ENCODE peak calls at places on chromosomes 4 and X, in ten cellular contexts. One of them, this sample, is unnamed.

GRCh38 chr4:155751569-155751968 is 7.3 kb upstream of the GUCY1B1 start:
- DNase-seq in K562: no peak
- DNase-seq in breast epithelium: no peak
- DNase-seq in transverse colon: no peak
- DNase-seq in GM12891: no peak
- DNase-seq in GM12878: no peak
- DNase-seq in GM12892: no peak
- DNase-seq in endothelial cell of umbilical vein: no peak
- DNase-seq in H1: no peak
- DNase-seq in spleen: no peak
- DNase-seq in this sample: no peak

GRCh38 chrX:71292669-71293379 is 8.7 kb upstream of the ITGB1BP2 start:
- DNase-seq in K562: no peak
- DNase-seq in breast epithelium: no peak
- DNase-seq in transverse colon: no peak
- DNase-seq in GM12891: no peak
- DNase-seq in GM12878: no peak
- DNase-seq in GM12892: no peak
- DNase-seq in endothelial cell of umbilical vein: no peak
- DNase-seq in H1: no peak
- DNase-seq in spleen: no peak
- DNase-seq in this sample: no peak

GRCh38 chr4:40395908-40396806 is 61.0 kb downstream of the CHRNA9 start:
- DNase-seq in K562: no peak
- DNase-seq in breast epithelium: peak
- DNase-seq in transverse colon: peak
- DNase-seq in GM12891: no peak
- DNase-seq in GM12878: no peak
- DNase-seq in GM12892: no peak
- DNase-seq in endothelial cell of umbilical vein: no peak
- DNase-seq in H1: no peak
- DNase-seq in spleen: no peak
- DNase-seq in this sample: peak

GRCh38 chr4:87363552-87363951 is 27.4 kb downstream of the HSD17B11 start:
- DNase-seq in K562: no peak
- DNase-seq in breast epithelium: no peak
- DNase-seq in transverse colon: no peak
- DNase-seq in GM12891: no peak
- DNase-seq in GM12878: no peak
- DNase-seq in GM12892: no peak
- DNase-seq in endothelial cell of umbilical vein: no peak
- DNase-seq in H1: no peak
- DNase-seq in spleen: no peak
- DNase-seq in this sample: no peak

GRCh38 chrX:123959281-123960063 is 2.0 kb upstream of the STAG2 start:
- DNase-seq in K562: peak
- DNase-seq in breast epithelium: peak
- DNase-seq in transverse colon: peak
- DNase-seq in GM12891: no peak
- DNase-seq in GM12878: no peak
- DNase-seq in GM12892: peak
- DNase-seq in endothelial cell of umbilical vein: peak
- DNase-seq in H1: no peak
- DNase-seq in spleen: peak
- DNase-seq in this sample: peak

GRCh38 chr4:87270144-87270543 is 49.7 kb upstream of the KLHL8 start:
- DNase-seq in K562: peak
- DNase-seq in breast epithelium: no peak
- DNase-seq in transverse colon: no peak
- DNase-seq in GM12891: no peak
- DNase-seq in GM12878: no peak
- DNase-seq in GM12892: no peak
- DNase-seq in endothelial cell of umbilical vein: peak
- DNase-seq in H1: peak
- DNase-seq in spleen: no peak
- DNase-seq in this sample: peak

GRCh38 chrX:122475306-122475705 is 708.8 kb upstream of the GRIA3 start:
- DNase-seq in K562: no peak
- DNase-seq in breast epithelium: no peak
- DNase-seq in transverse colon: no peak
- DNase-seq in GM12891: no peak
- DNase-seq in GM12878: no peak
- DNase-seq in GM12892: no peak
- DNase-seq in endothelial cell of umbilical vein: no peak
- DNase-seq in H1: no peak
- DNase-seq in spleen: no peak
- DNase-seq in this sample: no peak

GRCh38 chrX:19564606-19565005 is 49.3 kb upstream of the MAP3K15 start:
- DNase-seq in K562: no peak
- DNase-seq in breast epithelium: no peak
- DNase-seq in transverse colon: no peak
- DNase-seq in GM12891: no peak
- DNase-seq in GM12878: no peak
- DNase-seq in GM12892: no peak
- DNase-seq in endothelial cell of umbilical vein: no peak
- DNase-seq in H1: no peak
- DNase-seq in spleen: no peak
- DNase-seq in this sample: no peak

DNA sequence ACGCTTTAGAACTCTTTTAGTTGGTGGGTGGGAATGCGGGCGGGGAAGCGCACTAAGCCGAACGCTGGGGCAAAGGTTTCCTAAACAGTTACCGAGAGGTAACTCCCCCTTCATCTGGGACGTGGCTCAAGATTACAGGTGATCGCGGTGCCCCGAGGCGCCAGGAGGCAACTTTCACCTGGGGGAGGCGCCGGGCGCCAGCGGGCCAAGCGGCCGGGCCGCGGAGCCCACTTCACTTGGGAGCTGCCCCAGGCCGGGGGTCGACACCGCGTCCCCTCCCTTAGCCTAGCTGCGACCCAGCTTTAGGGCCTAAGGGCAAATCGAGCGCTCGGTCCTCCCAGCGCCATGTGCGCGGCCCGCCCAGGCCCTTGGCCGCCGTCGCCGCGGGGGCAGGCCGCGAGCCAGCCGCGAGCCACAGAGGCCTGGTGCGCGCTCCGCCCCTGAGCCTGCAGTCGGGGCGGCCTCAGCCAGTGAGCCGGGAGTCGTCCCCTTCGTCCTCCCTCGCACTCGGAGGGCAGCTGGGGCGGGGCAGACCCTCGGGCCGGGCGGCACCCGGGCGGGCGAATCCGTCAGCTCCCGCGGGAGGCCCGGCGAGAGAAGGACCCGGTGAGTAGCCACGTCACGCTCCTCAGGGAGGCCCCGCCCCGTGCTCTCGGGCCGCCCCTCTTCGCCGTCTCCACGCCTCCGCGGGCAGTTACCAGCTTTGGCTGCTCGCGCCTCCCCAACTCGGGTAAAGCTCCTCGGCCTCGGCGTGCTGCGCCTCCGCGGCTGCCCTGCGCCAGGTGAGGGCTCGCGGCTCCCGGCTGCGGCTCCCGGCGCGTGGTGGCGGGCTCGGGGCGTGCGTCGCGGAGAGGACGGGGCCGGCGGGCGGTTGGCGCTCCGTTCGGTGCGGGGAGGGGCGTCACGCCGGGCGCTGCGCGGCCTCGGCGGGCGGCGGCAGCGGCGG is at the start of gene LARP1B:
- DNase-seq in K562: peak
- DNase-seq in breast epithelium: peak
- DNase-seq in transverse colon: peak
- DNase-seq in GM12891: peak
- DNase-seq in GM12878: peak
- DNase-seq in GM12892: peak
- DNase-seq in endothelial cell of umbilical vein: peak
- DNase-seq in H1: peak
- DNase-seq in spleen: peak
- DNase-seq in this sample: peak
- TF ChIP-seq POLR2A in K562: peak
- TF ChIP-seq POLR2A in breast epithelium: peak
- TF ChIP-seq POLR2A in transverse colon: peak
- TF ChIP-seq POLR2A in GM12891: peak
- TF ChIP-seq POLR2A in GM12878: peak
- TF ChIP-seq POLR2A in GM12892: peak
- TF ChIP-seq POLR2A in endothelial cell of umbilical vein: peak
- TF ChIP-seq POLR2A in H1: peak
- TF ChIP-seq POLR2A in spleen: peak
- TF ChIP-seq POLR2A in this sample: peak

DNA sequence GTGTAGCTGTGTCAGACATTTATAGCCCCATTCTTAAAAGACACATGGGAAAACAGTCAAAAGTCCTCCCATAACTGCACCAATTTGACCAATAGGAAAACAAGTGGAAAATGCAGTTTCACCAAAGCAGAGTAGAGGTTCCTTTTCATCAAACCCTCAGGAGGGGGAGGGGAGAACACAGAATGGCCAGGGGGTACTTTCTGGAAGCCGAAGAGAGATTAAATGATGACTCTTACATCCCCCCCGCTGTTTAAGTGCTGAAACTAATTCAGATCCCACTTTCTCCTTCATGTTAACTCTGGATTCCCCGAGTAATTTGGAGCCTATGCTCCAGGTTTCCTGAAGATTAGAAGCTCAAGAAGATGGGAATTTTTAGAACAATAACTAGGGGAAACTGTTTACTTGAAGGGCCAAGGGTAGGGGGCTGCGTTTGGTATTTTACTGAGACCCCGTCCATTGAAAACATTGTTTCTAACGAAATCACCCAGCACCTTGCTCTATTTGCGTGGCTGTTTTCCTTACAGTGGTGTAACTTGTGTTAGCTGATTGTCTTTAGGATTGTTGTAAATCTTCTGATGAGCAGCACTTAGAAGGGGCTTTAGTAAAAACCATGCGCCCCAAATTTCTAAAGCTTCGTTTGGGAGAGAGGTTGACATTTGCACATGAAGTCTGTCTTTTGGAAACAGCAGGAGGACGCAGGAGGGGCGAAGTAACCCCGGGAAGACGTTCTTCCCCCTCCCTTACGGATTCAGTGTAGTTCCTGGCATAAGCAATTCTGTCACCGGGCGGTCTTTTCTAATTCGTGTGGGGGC is 2.2 kb upstream of the LEF1 start:
- DNase-seq in K562: peak
- DNase-seq in breast epithelium: no peak
- DNase-seq in transverse colon: no peak
- DNase-seq in GM12891: no peak
- DNase-seq in GM12878: no peak
- DNase-seq in GM12892: no peak
- DNase-seq in endothelial cell of umbilical vein: peak
- DNase-seq in H1: no peak
- DNase-seq in spleen: no peak
- DNase-seq in this sample: no peak
- TF ChIP-seq POLR2AphosphoS5 in K562: no peak
- TF ChIP-seq POLR2AphosphoS5 in breast epithelium: no peak
- TF ChIP-seq POLR2AphosphoS5 in transverse colon: no peak
- TF ChIP-seq POLR2AphosphoS5 in GM12891: no peak
- TF ChIP-seq POLR2AphosphoS5 in GM12878: no peak
- TF ChIP-seq POLR2AphosphoS5 in GM12892: no peak
- TF ChIP-seq POLR2AphosphoS5 in endothelial cell of umbilical vein: no peak
- TF ChIP-seq POLR2AphosphoS5 in H1: no peak
- TF ChIP-seq POLR2AphosphoS5 in spleen: no peak
- TF ChIP-seq POLR2AphosphoS5 in this sample: no peak

GRCh38 chr4:76252271-76252653 is 741 bp downstream of the FAM47E start:
- DNase-seq in K562: no peak
- DNase-seq in breast epithelium: no peak
- DNase-seq in transverse colon: no peak
- DNase-seq in GM12891: no peak
- DNase-seq in GM12878: no peak
- DNase-seq in GM12892: no peak
- DNase-seq in endothelial cell of umbilical vein: no peak
- DNase-seq in H1: no peak
- DNase-seq in spleen: no peak
- DNase-seq in this sample: no peak

GRCh38 chr4:76256032-76256431 is 4.5 kb downstream of the FAM47E start:
- DNase-seq in K562: peak
- DNase-seq in breast epithelium: no peak
- DNase-seq in transverse colon: no peak
- DNase-seq in GM12891: no peak
- DNase-seq in GM12878: no peak
- DNase-seq in GM12892: no peak
- DNase-seq in endothelial cell of umbilical vein: no peak
- DNase-seq in H1: no peak
- DNase-seq in spleen: no peak
- DNase-seq in this sample: no peak

GRCh38 chr4:76253511-76253910 is 2.0 kb downstream of the FAM47E start:
- DNase-seq in K562: no peak
- DNase-seq in breast epithelium: no peak
- DNase-seq in transverse colon: no peak
- DNase-seq in GM12891: no peak
- DNase-seq in GM12878: no peak
- DNase-seq in GM12892: no peak
- DNase-seq in endothelial cell of umbilical vein: no peak
- DNase-seq in H1: no peak
- DNase-seq in spleen: no peak
- DNase-seq in this sample: no peak

GRCh38 chr4:76250962-76251361 is 559 bp upstream of the FAM47E start:
- DNase-seq in K562: no peak
- DNase-seq in breast epithelium: no peak
- DNase-seq in transverse colon: no peak
- DNase-seq in GM12891: no peak
- DNase-seq in GM12878: no peak
- DNase-seq in GM12892: no peak
- DNase-seq in endothelial cell of umbilical vein: peak
- DNase-seq in H1: no peak
- DNase-seq in spleen: no peak
- DNase-seq in this sample: no peak

GRCh38 chr4:76251448-76252270 is at the start of gene FAM47E:
- DNase-seq in K562: peak
- DNase-seq in breast epithelium: peak
- DNase-seq in transverse colon: peak
- DNase-seq in GM12891: peak
- DNase-seq in GM12878: no peak
- DNase-seq in GM12892: peak
- DNase-seq in endothelial cell of umbilical vein: peak
- DNase-seq in H1: peak
- DNase-seq in spleen: peak
- DNase-seq in this sample: peak
- TF ChIP-seq POLR2A in K562: no peak
- TF ChIP-seq POLR2A in breast epithelium: peak
- TF ChIP-seq POLR2A in transverse colon: peak
- TF ChIP-seq POLR2A in GM12891: no peak
- TF ChIP-seq POLR2A in GM12878: no peak
- TF ChIP-seq POLR2A in GM12892: no peak
- TF ChIP-seq POLR2A in endothelial cell of umbilical vein: no peak
- TF ChIP-seq POLR2A in H1: no peak
- TF ChIP-seq POLR2A in spleen: no peak
- TF ChIP-seq POLR2A in this sample: peak

DNA sequence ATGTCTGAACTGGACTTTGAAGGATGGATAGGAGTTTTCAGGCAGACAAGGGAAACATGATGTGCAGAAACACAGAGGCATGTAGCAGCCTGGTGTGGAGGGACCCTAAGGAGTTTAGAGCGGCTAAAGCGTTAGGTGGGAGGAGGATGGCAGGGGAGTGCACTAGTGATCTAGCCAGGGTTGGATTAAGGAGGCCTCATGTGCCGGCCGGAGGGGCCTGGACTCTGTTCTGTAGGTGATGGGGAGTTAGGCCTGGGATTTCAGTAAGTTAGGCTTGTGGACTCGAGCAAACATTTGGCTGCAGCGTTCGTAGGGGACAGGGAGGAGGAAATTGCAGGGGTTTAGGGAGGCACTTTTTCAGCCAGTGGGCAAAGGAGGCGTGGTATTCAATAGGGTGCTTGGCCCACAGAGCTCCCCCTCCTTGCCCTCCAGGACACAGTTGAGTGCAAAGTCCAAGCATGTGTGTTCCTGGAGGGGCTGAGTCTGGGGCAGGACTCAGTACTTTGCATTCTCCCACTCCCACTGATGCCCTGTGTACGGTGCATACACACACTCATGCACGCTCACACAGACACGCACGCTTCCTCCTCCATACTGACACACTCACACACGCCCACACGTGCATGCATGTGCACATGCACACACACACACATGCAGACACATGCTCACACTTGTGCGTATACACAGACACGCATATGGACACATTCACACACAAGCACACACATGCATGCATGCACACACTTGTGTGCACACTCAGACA is 18.6 kb downstream of the PSAPL1 start:
- DNase-seq in K562: no peak
- DNase-seq in breast epithelium: peak
- DNase-seq in transverse colon: no peak
- DNase-seq in GM12891: no peak
- DNase-seq in GM12878: no peak
- DNase-seq in GM12892: no peak
- DNase-seq in endothelial cell of umbilical vein: no peak
- DNase-seq in H1: no peak
- DNase-seq in spleen: peak
- DNase-seq in this sample: no peak
- TF ChIP-seq POLR2AphosphoS5 in K562: no peak
- TF ChIP-seq POLR2AphosphoS5 in breast epithelium: no peak
- TF ChIP-seq POLR2AphosphoS5 in transverse colon: no peak
- TF ChIP-seq POLR2AphosphoS5 in GM12891: no peak
- TF ChIP-seq POLR2AphosphoS5 in GM12878: no peak
- TF ChIP-seq POLR2AphosphoS5 in GM12892: no peak
- TF ChIP-seq POLR2AphosphoS5 in endothelial cell of umbilical vein: no peak
- TF ChIP-seq POLR2AphosphoS5 in H1: no peak
- TF ChIP-seq POLR2AphosphoS5 in spleen: no peak
- TF ChIP-seq POLR2AphosphoS5 in this sample: no peak